ENCODE peak calls at places on chromosome 15, in six cellular contexts. T, Y, F, X, S and I are unnamed samples.

GRCh38 chr15:63080638-63081250 is 38.2 kb downstream of the TPM1 start:
- DNase-seq in Y (no peak), F (no peak), T (no peak), S (no peak), X (no peak), I (no peak)

GRCh38 chr15:56869573-56869972 is 48.9 kb upstream of the TCF12 start:
- DNase-seq in F (no peak), X (no peak), T (no peak), S (no peak), Y (peak), I (no peak)

GRCh38 chr15:78415284-78415683 is 22.7 kb upstream of the IREB2 start:
- DNase-seq in Y (no peak), T (no peak), S (no peak), F (no peak), X (no peak), I (no peak)

GRCh38 chr15:85794598-85795319 is at the start of gene KLHL25:
- DNase-seq in X (peak), Y (peak), F (peak), T (peak), S (peak), I (peak)

GRCh38 chr15:66785637-66786036 is 83.6 kb downstream of the SMAD6 start:
- DNase-seq in F (no peak), T (no peak), Y (no peak), S (no peak), X (no peak), I (peak)

GRCh38 chr15:39887832-39888231 is 32.2 kb downstream of the GPR176 start:
- DNase-seq in X (no peak), Y (no peak), F (no peak), S (no peak), T (no peak), I (peak)

GRCh38 chr15:40878785-40879184 is 4.8 kb upstream of the RHOV start:
- DNase-seq in X (no peak), T (no peak), S (no peak), F (no peak), Y (no peak), I (no peak)

GRCh38 chr15:33584797-33585196 is 274.0 kb downstream of the RYR3 start:
- DNase-seq in F (no peak), S (no peak), T (no peak), Y (no peak), X (no peak), I (peak)

GRCh38 chr15:43215961-43216360 is 4.9 kb downstream of the EPB42 start:
- DNase-seq in T (no peak), Y (no peak), X (no peak), S (no peak), F (no peak), I (no peak)

GRCh38 chr15:76342382-76343201 is 6.0 kb downstream of the ISL2 start:
- DNase-seq in S (no peak), T (no peak), Y (no peak), F (no peak), X (no peak), I (no peak)